ENCODE peak calls at places on chromosomes 2 and 18, in six cellular contexts. One of them, this sample, is unnamed. For H3K9me3, the result is how much of the 10 kb centered on the place peaks cover.

GRCh38 chr18:58991127-58991798 is 126.6 kb downstream of the ZNF532 start:
- DNase-seq in lower lobe of right lung: no peak
- DNase-seq in tibial artery: no peak
- DNase-seq in H9: no peak
- DNase-seq in ovary: no peak
- DNase-seq in stomach: no peak
- DNase-seq in this sample: no peak

GRCh38 chr2:2799151-2799697 is 468.1 kb upstream of the MYT1L start:
- DNase-seq in lower lobe of right lung: no peak
- DNase-seq in tibial artery: no peak
- DNase-seq in H9: no peak
- DNase-seq in ovary: no peak
- DNase-seq in stomach: no peak
- DNase-seq in this sample: no peak

GRCh38 chr2:202091476-202091875 is 18.4 kb downstream of the KIAA2012 start:
- DNase-seq in lower lobe of right lung: no peak
- DNase-seq in tibial artery: peak
- DNase-seq in H9: no peak
- DNase-seq in ovary: peak
- DNase-seq in stomach: no peak
- DNase-seq in this sample: no peak

GRCh38 chr2:953975-954686 is 3.5 kb downstream of the SNTG2 start:
- DNase-seq in lower lobe of right lung: no peak
- DNase-seq in tibial artery: no peak
- DNase-seq in H9: no peak
- DNase-seq in ovary: no peak
- DNase-seq in stomach: no peak
- DNase-seq in this sample: peak

GRCh38 chr2:199160677-199161465 is 296.9 kb downstream of the SATB2 start:
- DNase-seq in lower lobe of right lung: no peak
- DNase-seq in tibial artery: no peak
- DNase-seq in H9: no peak
- DNase-seq in ovary: no peak
- DNase-seq in stomach: no peak
- DNase-seq in this sample: no peak

GRCh38 chr18:35811896-35812295 is 160.6 kb upstream of the RMP24 start:
- DNase-seq in lower lobe of right lung: no peak
- DNase-seq in tibial artery: no peak
- DNase-seq in H9: no peak
- DNase-seq in ovary: no peak
- DNase-seq in stomach: no peak
- DNase-seq in this sample: no peak

GRCh38 chr2:240991378-240992263 is 6.8 kb upstream of the SNED1 start:
- DNase-seq in lower lobe of right lung: peak
- DNase-seq in tibial artery: peak
- DNase-seq in H9: peak
- DNase-seq in ovary: peak
- DNase-seq in stomach: peak
- DNase-seq in this sample: peak

GRCh38 chr2:111632661-111633060 is 251.3 kb downstream of the ANAPC1 start:
- DNase-seq in lower lobe of right lung: no peak
- DNase-seq in tibial artery: no peak
- DNase-seq in H9: no peak
- DNase-seq in ovary: no peak
- DNase-seq in stomach: no peak
- DNase-seq in this sample: no peak

GRCh38 chr18:68219867-68220266 is 495.0 kb downstream of the TMX3 start:
- DNase-seq in lower lobe of right lung: no peak
- DNase-seq in tibial artery: no peak
- DNase-seq in H9: no peak
- DNase-seq in ovary: no peak
- DNase-seq in stomach: no peak
- DNase-seq in this sample: no peak

GRCh38 chr2:59073257-59073656 is 832.1 kb upstream of the FANCL start:
- DNase-seq in lower lobe of right lung: no peak
- DNase-seq in tibial artery: no peak
- DNase-seq in H9: no peak
- DNase-seq in ovary: no peak
- DNase-seq in stomach: no peak
- DNase-seq in this sample: no peak

GRCh38 chr2:146804288-146804687 is 1040.5 kb upstream of the ACVR2A start:
- DNase-seq in lower lobe of right lung: no peak
- DNase-seq in tibial artery: no peak
- DNase-seq in H9: no peak
- DNase-seq in ovary: no peak
- DNase-seq in stomach: no peak
- DNase-seq in this sample: no peak

GRCh38 chr18:13178976-13179375 is 39.6 kb upstream of the LDLRAD4 start:
- DNase-seq in lower lobe of right lung: no peak
- DNase-seq in tibial artery: no peak
- DNase-seq in H9: no peak
- DNase-seq in ovary: no peak
- DNase-seq in stomach: no peak
- DNase-seq in this sample: no peak

GRCh38 chr2:215401896-215402379 is 33.9 kb downstream of the FN1 start:
- DNase-seq in lower lobe of right lung: no peak
- DNase-seq in tibial artery: no peak
- DNase-seq in H9: no peak
- DNase-seq in ovary: no peak
- DNase-seq in stomach: no peak
- DNase-seq in this sample: no peak

GRCh38 chr2:128032092-128032491 is 4.2 kb upstream of the SAP130 start:
- DNase-seq in lower lobe of right lung: no peak
- DNase-seq in tibial artery: no peak
- DNase-seq in H9: no peak
- DNase-seq in ovary: no peak
- DNase-seq in stomach: no peak
- DNase-seq in this sample: no peak

GRCh38 chr2:104733544-104733943 is 120.4 kb upstream of the POU3F3 start:
- DNase-seq in lower lobe of right lung: no peak
- DNase-seq in tibial artery: no peak
- DNase-seq in H9: peak
- DNase-seq in ovary: no peak
- DNase-seq in stomach: no peak
- DNase-seq in this sample: no peak

GRCh38 chr2:37323770-37324535 is 680 bp downstream of the PRKD3 start:
- DNase-seq in lower lobe of right lung: peak
- DNase-seq in tibial artery: no peak
- DNase-seq in H9: peak
- DNase-seq in ovary: no peak
- DNase-seq in stomach: no peak
- DNase-seq in this sample: no peak

GRCh38 chr2:33210626-33211025 is 263.9 kb downstream of the LTBP1 start:
- DNase-seq in lower lobe of right lung: no peak
- DNase-seq in tibial artery: peak
- DNase-seq in H9: no peak
- DNase-seq in ovary: peak
- DNase-seq in stomach: no peak
- DNase-seq in this sample: peak

GRCh38 chr2:103959174-103960125 is 894.5 kb upstream of the POU3F3 start:
- DNase-seq in lower lobe of right lung: no peak
- DNase-seq in tibial artery: no peak
- DNase-seq in H9: peak
- DNase-seq in ovary: no peak
- DNase-seq in stomach: no peak
- DNase-seq in this sample: peak

GRCh38 chr2:239802101-239802649 is 223.0 kb downstream of the NDUFA10 start:
- DNase-seq in lower lobe of right lung: no peak
- DNase-seq in tibial artery: peak
- DNase-seq in H9: peak
- DNase-seq in ovary: no peak
- DNase-seq in stomach: peak
- DNase-seq in this sample: no peak

GRCh38 chr2:116952254-116952653 is 862.2 kb upstream of the DDX18 start:
- DNase-seq in lower lobe of right lung: no peak
- DNase-seq in tibial artery: no peak
- DNase-seq in H9: peak
- DNase-seq in ovary: no peak
- DNase-seq in stomach: no peak
- DNase-seq in this sample: no peak

GRCh38 chr2:72975017-72975416 is 57.7 kb downstream of the EMX1 start:
- DNase-seq in lower lobe of right lung: no peak
- DNase-seq in tibial artery: no peak
- DNase-seq in H9: no peak
- DNase-seq in ovary: no peak
- DNase-seq in stomach: no peak
- DNase-seq in this sample: no peak

GRCh38 chr2:184879671-184880070 is 281.3 kb downstream of the ZNF804A start:
- DNase-seq in lower lobe of right lung: no peak
- DNase-seq in tibial artery: no peak
- DNase-seq in H9: no peak
- DNase-seq in ovary: no peak
- DNase-seq in stomach: no peak
- DNase-seq in this sample: no peak

GRCh38 chr2:127479219-127479825 is 47.0 kb downstream of the IWS1 start:
- DNase-seq in lower lobe of right lung: no peak
- DNase-seq in tibial artery: no peak
- DNase-seq in H9: no peak
- DNase-seq in ovary: no peak
- DNase-seq in stomach: no peak
- DNase-seq in this sample: no peak

GRCh38 chr2:140108706-140109472 is 1328.7 kb upstream of the NXPH2 start:
- DNase-seq in lower lobe of right lung: no peak
- DNase-seq in tibial artery: no peak
- DNase-seq in H9: no peak
- DNase-seq in ovary: no peak
- DNase-seq in stomach: no peak
- DNase-seq in this sample: no peak

GRCh38 chr2:100235098-100235497 is 87.2 kb downstream of the LONRF2 start:
- DNase-seq in lower lobe of right lung: no peak
- DNase-seq in tibial artery: no peak
- DNase-seq in H9: peak
- DNase-seq in ovary: no peak
- DNase-seq in stomach: peak
- DNase-seq in this sample: no peak

GRCh38 chr18:28159055-28159454 is 17.9 kb downstream of the CDH2 start:
- DNase-seq in lower lobe of right lung: no peak
- DNase-seq in tibial artery: no peak
- DNase-seq in H9: peak
- DNase-seq in ovary: no peak
- DNase-seq in stomach: no peak
- DNase-seq in this sample: no peak

GRCh38 chr2:239061824-239062560 is 214.1 kb downstream of the TWIST2 start:
- DNase-seq in lower lobe of right lung: peak
- DNase-seq in tibial artery: no peak
- DNase-seq in H9: no peak
- DNase-seq in ovary: no peak
- DNase-seq in stomach: peak
- DNase-seq in this sample: no peak

GRCh38 chr2:110993557-110994231 is 127.0 kb upstream of the BCL2L11 start:
- DNase-seq in lower lobe of right lung: peak
- DNase-seq in tibial artery: no peak
- DNase-seq in H9: no peak
- DNase-seq in ovary: no peak
- DNase-seq in stomach: peak
- DNase-seq in this sample: peak

GRCh38 chr2:47218899-47219525 is 63.9 kb upstream of the STPG4 start:
- DNase-seq in lower lobe of right lung: no peak
- DNase-seq in tibial artery: no peak
- DNase-seq in H9: no peak
- DNase-seq in ovary: no peak
- DNase-seq in stomach: no peak
- DNase-seq in this sample: no peak

GRCh38 chr2:106089611-106090010 is 104.5 kb downstream of the UXS1 start:
- DNase-seq in lower lobe of right lung: no peak
- DNase-seq in tibial artery: no peak
- DNase-seq in H9: no peak
- DNase-seq in ovary: no peak
- DNase-seq in stomach: no peak
- DNase-seq in this sample: no peak

GRCh38 chr2:238097988-238098853 is 1.9 kb upstream of the ESPNL start:
- DNase-seq in lower lobe of right lung: peak
- DNase-seq in tibial artery: no peak
- DNase-seq in H9: peak
- DNase-seq in ovary: no peak
- DNase-seq in stomach: peak
- DNase-seq in this sample: peak

GRCh38 chr18:56873441-56874140 is 222.4 kb downstream of the WDR7 start:
- DNase-seq in lower lobe of right lung: no peak
- DNase-seq in tibial artery: no peak
- DNase-seq in H9: peak
- DNase-seq in ovary: no peak
- DNase-seq in stomach: no peak
- DNase-seq in this sample: no peak

GRCh38 chr2:221715783-221716386 is 143.8 kb upstream of the EPHA4 start:
- DNase-seq in lower lobe of right lung: no peak
- DNase-seq in tibial artery: no peak
- DNase-seq in H9: no peak
- DNase-seq in ovary: no peak
- DNase-seq in stomach: no peak
- DNase-seq in this sample: no peak
- H3K9me3 ChIP-seq in lower lobe of right lung: under half
- H3K9me3 ChIP-seq in tibial artery: under half
- H3K9me3 ChIP-seq in H9: under half
- H3K9me3 ChIP-seq in ovary: under half
- H3K9me3 ChIP-seq in stomach: under half
- H3K9me3 ChIP-seq in this sample: under half

GRCh38 chr2:153588408-153588807 is 109.8 kb upstream of the RPRM start:
- DNase-seq in lower lobe of right lung: no peak
- DNase-seq in tibial artery: no peak
- DNase-seq in H9: no peak
- DNase-seq in ovary: no peak
- DNase-seq in stomach: no peak
- DNase-seq in this sample: no peak
- H3K9me3 ChIP-seq in lower lobe of right lung: under half
- H3K9me3 ChIP-seq in tibial artery: under half
- H3K9me3 ChIP-seq in H9: under half
- H3K9me3 ChIP-seq in ovary: under half
- H3K9me3 ChIP-seq in stomach: under half
- H3K9me3 ChIP-seq in this sample: under half

GRCh38 chr2:9694661-9695060 is 63.9 kb upstream of the YWHAQ start:
- DNase-seq in lower lobe of right lung: no peak
- DNase-seq in tibial artery: no peak
- DNase-seq in H9: no peak
- DNase-seq in ovary: no peak
- DNase-seq in stomach: no peak
- DNase-seq in this sample: no peak
- H3K9me3 ChIP-seq in lower lobe of right lung: under half
- H3K9me3 ChIP-seq in tibial artery: under half
- H3K9me3 ChIP-seq in H9: under half
- H3K9me3 ChIP-seq in ovary: under half
- H3K9me3 ChIP-seq in stomach: under half
- H3K9me3 ChIP-seq in this sample: under half

DNA sequence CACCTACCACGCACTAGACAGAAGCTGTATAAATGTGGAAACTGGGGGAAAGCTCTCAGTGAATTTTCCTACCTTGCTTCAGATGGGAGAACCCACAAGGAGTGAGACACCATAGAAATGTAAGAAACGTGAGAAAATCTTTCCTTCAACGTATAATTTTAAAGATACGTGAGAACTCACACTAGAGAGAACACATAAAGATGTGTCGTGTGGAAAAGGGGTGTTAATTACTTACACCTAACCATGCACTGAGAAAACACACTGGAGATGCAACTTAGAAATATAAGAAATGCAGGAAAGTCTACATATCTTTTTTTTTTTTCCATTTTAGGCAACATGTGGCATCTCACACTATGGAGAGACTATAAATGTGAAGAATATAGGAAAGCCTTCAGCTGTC is 352.9 kb upstream of the NETO1 start:
- DNase-seq in lower lobe of right lung: no peak
- DNase-seq in tibial artery: no peak
- DNase-seq in H9: no peak
- DNase-seq in ovary: no peak
- DNase-seq in stomach: no peak
- DNase-seq in this sample: no peak
- H3K9me3 ChIP-seq in lower lobe of right lung: under half
- H3K9me3 ChIP-seq in tibial artery: under half
- H3K9me3 ChIP-seq in H9: under half
- H3K9me3 ChIP-seq in ovary: under half
- H3K9me3 ChIP-seq in stomach: under half
- H3K9me3 ChIP-seq in this sample: under half

This sample was measured in left lung.